ENCODE peak calls at places on chromosomes 4 and X, in four cellular contexts. B is tibial nerve, V is MM.1S, C is WERI-Rb-1. E is an unnamed sample.
A peak's percentile ranks its signal among the peaks of the same experiment; 100 is the strongest.

GRCh38 chr4:183164963-183165362 is 65.9 kb downstream of the WWC2 start:
- DNase-seq in B (no peak), V (no peak), C (no peak), E (no peak)

GRCh38 chr4:106287353-106287969 is 28.5 kb downstream of the TBCK start:
- DNase-seq in B (peak; percentile 10), V (no peak), C (no peak), E (no peak)

GRCh38 chrX:78011846-78012245 is 42.4 kb upstream of the PGAM4 start:
- DNase-seq in B (no peak), V (no peak), C (no peak), E (no peak)

GRCh38 chr4:41258783-41259182 is 2.1 kb downstream of the UCHL1 start:
- DNase-seq in B (no peak), V (peak; percentile 68), C (peak; percentile 40), E (no peak)

GRCh38 chr4:3872834-3873313 is 106.7 kb downstream of the ADRA2C start:
- DNase-seq in B (no peak), V (no peak), C (peak; percentile 6), E (no peak)

GRCh38 chrX:43166874-43167273 is 388.9 kb upstream of the PPP1R2C start:
- DNase-seq in B (no peak), V (no peak), C (no peak), E (no peak)

GRCh38 chr4:52783069-52783468 is 31.8 kb upstream of the ERVMER34-1 start:
- DNase-seq in B (no peak), V (no peak), C (no peak), E (no peak)

GRCh38 chr4:20684852-20685763 is 15.2 kb upstream of the PACRGL start:
- DNase-seq in B (no peak), V (peak; percentile 27), C (no peak), E (peak; percentile 24)

GRCh38 chr4:94806376-94806775 is 48.6 kb downstream of the BMPR1B start:
- DNase-seq in B (no peak), V (no peak), C (no peak), E (no peak)

GRCh38 chr4:78758105-78758504 is 18.0 kb upstream of the BMP2K start:
- DNase-seq in B (no peak), V (no peak), C (no peak), E (no peak)

GRCh38 chr4:55939437-55939836 is 9.3 kb upstream of the CEP135 start:
- DNase-seq in B (no peak), V (no peak), C (no peak), E (no peak)

GRCh38 chrX:135114392-135114791 is 5.9 kb downstream of the ETDB start:
- DNase-seq in B (no peak), V (peak; percentile 18), C (no peak), E (peak; percentile 36)

GRCh38 chrX:71100581-71101505 is 5.2 kb downstream of the FOXO4 start:
- DNase-seq in B (no peak), V (no peak), C (no peak), E (no peak)

GRCh38 chrX:14039344-14039743 is 9.7 kb upstream of the GEMIN8 start:
- DNase-seq in B (peak; percentile 55), V (peak; percentile 45), C (peak; percentile 49), E (peak; percentile 53)

GRCh38 chr4:112203593-112203992 is 28.0 kb upstream of the AP1AR start:
- DNase-seq in B (no peak), V (no peak), C (no peak), E (no peak)

GRCh38 chr4:99467908-99468307 is 32.8 kb upstream of the ADH7 start:
- DNase-seq in B (no peak), V (no peak), C (no peak), E (no peak)

GRCh38 chr4:72767903-72768817 is 199.1 kb upstream of the ADAMTS3 start:
- DNase-seq in B (no peak), V (no peak), C (no peak), E (no peak)

GRCh38 chr4:184645904-184646610 is 3.2 kb downstream of the CASP3 start:
- DNase-seq in B (no peak), V (peak; percentile 66), C (no peak), E (no peak)

GRCh38 chr4:7710576-7711329 is 228.9 kb downstream of the AFAP1 start:
- DNase-seq in B (no peak), V (no peak), C (no peak), E (no peak)

GRCh38 chrX:149274516-149275105 is 230.5 kb downstream of the IDS start:
- DNase-seq in B (no peak), V (no peak), C (no peak), E (no peak)

GRCh38 chrX:113059714-113060113 is 219.1 kb upstream of the AMOT start:
- DNase-seq in B (no peak), V (no peak), C (no peak), E (no peak)

GRCh38 chr4:30770049-30770549 is 49.9 kb downstream of the PCDH7 start:
- DNase-seq in B (no peak), V (no peak), C (no peak), E (no peak)

GRCh38 chr4:87224036-87224923 is 3.9 kb upstream of the KLHL8 start:
- DNase-seq in B (no peak), V (no peak), C (peak; percentile 53), E (no peak)

GRCh38 chr4:126568652-126569580 is 1063.8 kb upstream of the INTU start:
- DNase-seq in B (no peak), V (no peak), C (peak; percentile 47), E (no peak)

GRCh38 chr4:64897683-64898082 is 488.4 kb upstream of the TECRL start:
- DNase-seq in B (no peak), V (no peak), C (no peak), E (no peak)

GRCh38 chr4:183417356-183417755 is 27.1 kb upstream of the CDKN2AIP start:
- DNase-seq in B (no peak), V (no peak), C (no peak), E (no peak)

GRCh38 chrX:106619797-106620196 is 8.0 kb downstream of the RADX start:
- DNase-seq in B (no peak), V (no peak), C (no peak), E (no peak)

GRCh38 chrX:130118396-130118795 is 8.1 kb upstream of the ELF4 start:
- DNase-seq in B (no peak), V (no peak), C (no peak), E (no peak)

GRCh38 chrX:68462197-68462596 is 28.9 kb upstream of the OPHN1 start:
- DNase-seq in B (no peak), V (no peak), C (no peak), E (no peak)

GRCh38 chr4:128295255-128295654 is 7.6 kb upstream of the PGRMC2 start:
- DNase-seq in B (no peak), V (no peak), C (no peak), E (no peak)

GRCh38 chr4:101366331-101366730 is 19.0 kb upstream of the PPP3CA start:
- DNase-seq in B (no peak), V (no peak), C (no peak), E (no peak)

GRCh38 chr4:165627128-165627527 is 245.9 kb upstream of the TLL1 start:
- DNase-seq in B (no peak), V (no peak), C (no peak), E (no peak)

GRCh38 chrX:130285710-130286109 is 17.0 kb upstream of the ZNF280C start:
- DNase-seq in B (no peak), V (no peak), C (no peak), E (no peak)

GRCh38 chrX:98568795-98569194 is 1685.1 kb downstream of the RPA4 start:
- DNase-seq in B (no peak), V (no peak), C (no peak), E (no peak)

GRCh38 chr4:657338-658030 is 16.6 kb downstream of the ATP5ME start:
- DNase-seq in B (no peak), V (no peak), C (no peak), E (no peak)

GRCh38 chrX:1455948-1456280 is 3.2 kb upstream of the ASMTL start:
- DNase-seq in B (no peak), V (no peak), C (no peak), E (no peak)

GRCh38 chr4:40305329-40306193 is 29.6 kb upstream of the CHRNA9 start:
- DNase-seq in B (no peak), V (peak; percentile 92), C (no peak), E (peak; percentile 39)

GRCh38 chr4:52576326-52576725 is 82.8 kb downstream of the USP46 start:
- DNase-seq in B (no peak), V (no peak), C (no peak), E (no peak)

GRCh38 chr4:142845293-142846070 is 619 bp downstream of the INPP4B start:
- DNase-seq in B (peak; percentile 8), V (no peak), C (peak; percentile 42), E (peak; percentile 4)

DNA sequence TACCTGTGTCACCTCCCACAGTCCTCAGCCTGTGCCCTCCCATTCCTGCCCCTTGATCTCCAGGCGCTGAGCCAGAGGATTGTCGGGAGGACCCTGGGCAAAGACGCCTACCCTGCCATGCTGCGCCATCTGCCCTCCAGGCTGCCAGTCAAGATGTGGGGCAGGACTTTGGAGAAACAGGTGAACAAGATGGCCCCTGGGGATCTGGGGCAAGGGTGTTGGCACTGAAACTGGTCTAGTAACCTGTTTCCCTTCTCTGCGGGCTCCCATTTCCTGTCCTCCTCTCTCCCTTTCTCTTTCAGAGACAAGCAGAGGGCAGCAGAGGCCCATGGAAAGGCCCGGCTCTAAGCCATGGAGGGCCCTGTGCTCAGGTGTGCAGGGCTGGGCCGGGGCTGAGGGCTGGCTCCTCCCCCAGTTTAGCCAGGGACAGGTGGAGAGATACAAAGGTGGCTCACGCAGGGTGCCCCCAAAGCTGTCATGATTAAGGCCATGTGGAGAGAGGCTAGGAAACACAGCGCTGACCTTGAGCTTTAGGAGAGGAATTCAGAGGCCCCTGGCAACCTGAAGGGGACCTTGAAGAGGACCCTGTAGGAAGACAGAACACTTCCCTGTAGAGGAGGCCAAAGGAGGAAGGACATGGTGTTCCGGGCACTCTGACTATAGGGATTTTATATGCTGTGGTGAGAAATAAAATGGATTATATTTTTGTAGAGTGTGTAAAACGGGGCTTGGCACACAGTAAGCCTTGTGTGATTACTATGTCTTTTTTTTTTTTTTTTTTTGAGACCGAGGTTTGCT is at the start of gene GLOD5:
- DNase-seq in B (no peak), V (peak; percentile 44), C (peak; percentile 63), E (no peak)
- TF ChIP-seq CTCF in B (no peak), V (peak; percentile 44), C (peak; percentile 59), E (peak; percentile 11)

GRCh38 chr4:18934197-18934596 is 912.6 kb upstream of the LCORL start:
- DNase-seq in B (no peak), V (peak; percentile 53), C (peak; percentile 8), E (no peak)
- TF ChIP-seq CTCF in B (no peak), V (peak; percentile 49), C (peak; percentile 20), E (no peak)

GRCh38 chrX:154368630-154369452 is 5.6 kb downstream of the FLNA start:
- DNase-seq in B (peak; percentile 69), V (peak; percentile 18), C (peak; percentile 59), E (peak; percentile 80)
- TF ChIP-seq CTCF in B (no peak), V (no peak), C (no peak), E (no peak)

GRCh38 chr4:6228158-6229067 is 28.1 kb upstream of the JAKMIP1 start:
- DNase-seq in B (no peak), V (no peak), C (peak; percentile 5), E (no peak)
- TF ChIP-seq CTCF in B (no peak), V (no peak), C (no peak), E (no peak)

GRCh38 chr4:24228692-24229091 is 338.8 kb upstream of the PPARGC1A start:
- DNase-seq in B (no peak), V (no peak), C (no peak), E (no peak)
- TF ChIP-seq CTCF in B (no peak), V (no peak), C (no peak), E (no peak)

E was measured in GM13977.